ENCODE peak calls at places on chromosomes 5 and 9, in seven cellular contexts. One of them, this sample, is unnamed.

GRCh38 chr5:150573216-150573615 is 65.3 kb downstream of the NDST1 start:
- DNase-seq in pancreas: no peak
- DNase-seq in IMR-90: no peak
- DNase-seq in A549: no peak
- DNase-seq in stomach: no peak
- DNase-seq in CD8-positive, alpha-beta T cell: no peak
- DNase-seq in sigmoid colon: peak
- DNase-seq in this sample: no peak

GRCh38 chr5:15526413-15526812 is 26.4 kb downstream of the FBXL7 start:
- DNase-seq in sigmoid colon: no peak
- DNase-seq in CD8-positive, alpha-beta T cell: no peak
- DNase-seq in pancreas: no peak
- DNase-seq in stomach: no peak
- DNase-seq in A549: no peak
- DNase-seq in IMR-90: no peak
- DNase-seq in this sample: no peak

GRCh38 chr5:19920761-19921160 is 67.2 kb downstream of the CDH18 start:
- DNase-seq in CD8-positive, alpha-beta T cell: no peak
- DNase-seq in IMR-90: peak
- DNase-seq in pancreas: no peak
- DNase-seq in stomach: no peak
- DNase-seq in sigmoid colon: no peak
- DNase-seq in A549: no peak
- DNase-seq in this sample: no peak

GRCh38 chr9:89372230-89372816 is 54.0 kb downstream of the SECISBP2 start:
- DNase-seq in IMR-90: no peak
- DNase-seq in pancreas: peak
- DNase-seq in sigmoid colon: no peak
- DNase-seq in stomach: no peak
- DNase-seq in CD8-positive, alpha-beta T cell: peak
- DNase-seq in A549: no peak
- DNase-seq in this sample: no peak

GRCh38 chr5:156340886-156341285 is 13.9 kb downstream of the SGCD start:
- DNase-seq in A549: no peak
- DNase-seq in stomach: no peak
- DNase-seq in IMR-90: no peak
- DNase-seq in sigmoid colon: no peak
- DNase-seq in CD8-positive, alpha-beta T cell: no peak
- DNase-seq in pancreas: no peak
- DNase-seq in this sample: no peak

GRCh38 chr9:16192403-16193017 is 639.7 kb downstream of the CCDC171 start:
- DNase-seq in pancreas: no peak
- DNase-seq in A549: no peak
- DNase-seq in CD8-positive, alpha-beta T cell: no peak
- DNase-seq in IMR-90: peak
- DNase-seq in sigmoid colon: no peak
- DNase-seq in stomach: no peak
- DNase-seq in this sample: peak

GRCh38 chr5:56415356-56415765 is 182.2 kb upstream of the ANKRD55 start:
- DNase-seq in sigmoid colon: peak
- DNase-seq in IMR-90: peak
- DNase-seq in A549: no peak
- DNase-seq in pancreas: no peak
- DNase-seq in stomach: peak
- DNase-seq in CD8-positive, alpha-beta T cell: no peak
- DNase-seq in this sample: peak

GRCh38 chr5:61449756-61450155 is 117.7 kb downstream of the ZSWIM6 start:
- DNase-seq in pancreas: no peak
- DNase-seq in A549: no peak
- DNase-seq in sigmoid colon: no peak
- DNase-seq in IMR-90: no peak
- DNase-seq in stomach: no peak
- DNase-seq in CD8-positive, alpha-beta T cell: no peak
- DNase-seq in this sample: no peak

GRCh38 chr9:35014517-35014916 is 25.0 kb downstream of the DNAJB5 start:
- DNase-seq in A549: no peak
- DNase-seq in IMR-90: no peak
- DNase-seq in stomach: no peak
- DNase-seq in sigmoid colon: no peak
- DNase-seq in pancreas: no peak
- DNase-seq in CD8-positive, alpha-beta T cell: no peak
- DNase-seq in this sample: no peak

GRCh38 chr5:124043456-124043855 is 531.5 kb downstream of the CSNK1G3 start:
- DNase-seq in IMR-90: no peak
- DNase-seq in CD8-positive, alpha-beta T cell: no peak
- DNase-seq in pancreas: no peak
- DNase-seq in stomach: no peak
- DNase-seq in sigmoid colon: no peak
- DNase-seq in A549: peak
- DNase-seq in this sample: no peak

GRCh38 chr9:112322701-112323377 is 10.6 kb downstream of the PTBP3 start:
- DNase-seq in IMR-90: no peak
- DNase-seq in sigmoid colon: no peak
- DNase-seq in stomach: no peak
- DNase-seq in pancreas: no peak
- DNase-seq in CD8-positive, alpha-beta T cell: no peak
- DNase-seq in A549: no peak
- DNase-seq in this sample: no peak

GRCh38 chr9:8904971-8905370 is 1105.4 kb upstream of the DMAC1 start:
- DNase-seq in CD8-positive, alpha-beta T cell: no peak
- DNase-seq in stomach: no peak
- DNase-seq in A549: no peak
- DNase-seq in sigmoid colon: no peak
- DNase-seq in IMR-90: no peak
- DNase-seq in pancreas: no peak
- DNase-seq in this sample: no peak

GRCh38 chr5:145246961-145247744 is 588.0 kb downstream of the PRELID2 start:
- DNase-seq in pancreas: no peak
- DNase-seq in stomach: no peak
- DNase-seq in IMR-90: peak
- DNase-seq in A549: no peak
- DNase-seq in sigmoid colon: no peak
- DNase-seq in CD8-positive, alpha-beta T cell: no peak
- DNase-seq in this sample: peak

GRCh38 chr9:6877671-6878161 is 119.9 kb downstream of the KDM4C start:
- DNase-seq in A549: peak
- DNase-seq in stomach: no peak
- DNase-seq in pancreas: no peak
- DNase-seq in CD8-positive, alpha-beta T cell: no peak
- DNase-seq in sigmoid colon: no peak
- DNase-seq in IMR-90: peak
- DNase-seq in this sample: peak

GRCh38 chr5:146816775-146817387 is 61.7 kb downstream of the PPP2R2B start:
- DNase-seq in stomach: no peak
- DNase-seq in sigmoid colon: no peak
- DNase-seq in CD8-positive, alpha-beta T cell: no peak
- DNase-seq in IMR-90: no peak
- DNase-seq in A549: no peak
- DNase-seq in pancreas: no peak
- DNase-seq in this sample: no peak

GRCh38 chr5:88734983-88735382 is 148.0 kb downstream of the MEF2C start:
- DNase-seq in stomach: no peak
- DNase-seq in A549: no peak
- DNase-seq in pancreas: no peak
- DNase-seq in IMR-90: no peak
- DNase-seq in CD8-positive, alpha-beta T cell: no peak
- DNase-seq in sigmoid colon: no peak
- DNase-seq in this sample: no peak

GRCh38 chr5:76601470-76601869 is 21.7 kb downstream of the F2RL2 start:
- DNase-seq in A549: peak
- DNase-seq in stomach: no peak
- DNase-seq in CD8-positive, alpha-beta T cell: no peak
- DNase-seq in IMR-90: peak
- DNase-seq in pancreas: no peak
- DNase-seq in sigmoid colon: no peak
- DNase-seq in this sample: peak

GRCh38 chr5:178068293-178068692 is 45.0 kb upstream of the N4BP3 start:
- DNase-seq in A549: no peak
- DNase-seq in IMR-90: no peak
- DNase-seq in stomach: no peak
- DNase-seq in CD8-positive, alpha-beta T cell: no peak
- DNase-seq in pancreas: no peak
- DNase-seq in sigmoid colon: no peak
- DNase-seq in this sample: no peak

GRCh38 chr5:157971466-157972324 is 112.8 kb upstream of the CLINT1 start:
- DNase-seq in sigmoid colon: peak
- DNase-seq in pancreas: no peak
- DNase-seq in A549: no peak
- DNase-seq in IMR-90: no peak
- DNase-seq in stomach: no peak
- DNase-seq in CD8-positive, alpha-beta T cell: no peak
- DNase-seq in this sample: no peak

GRCh38 chr9:125397736-125398135 is 136.1 kb downstream of the GAPVD1 start:
- DNase-seq in pancreas: no peak
- DNase-seq in CD8-positive, alpha-beta T cell: no peak
- DNase-seq in A549: no peak
- DNase-seq in sigmoid colon: no peak
- DNase-seq in IMR-90: no peak
- DNase-seq in stomach: no peak
- DNase-seq in this sample: no peak

GRCh38 chr9:37364136-37364535 is 58.4 kb upstream of the GRHPR start:
- DNase-seq in stomach: no peak
- DNase-seq in A549: no peak
- DNase-seq in sigmoid colon: no peak
- DNase-seq in IMR-90: no peak
- DNase-seq in pancreas: no peak
- DNase-seq in CD8-positive, alpha-beta T cell: no peak
- DNase-seq in this sample: no peak

GRCh38 chr9:37363124-37363523 is 59.4 kb upstream of the GRHPR start:
- DNase-seq in pancreas: no peak
- DNase-seq in sigmoid colon: no peak
- DNase-seq in A549: no peak
- DNase-seq in IMR-90: no peak
- DNase-seq in stomach: no peak
- DNase-seq in CD8-positive, alpha-beta T cell: no peak
- DNase-seq in this sample: no peak

GRCh38 chr9:37369671-37370070 is 52.8 kb upstream of the GRHPR start:
- DNase-seq in pancreas: no peak
- DNase-seq in A549: no peak
- DNase-seq in sigmoid colon: no peak
- DNase-seq in stomach: no peak
- DNase-seq in IMR-90: no peak
- DNase-seq in CD8-positive, alpha-beta T cell: no peak
- DNase-seq in this sample: no peak

GRCh38 chr9:37362430-37362829 is 60.1 kb upstream of the GRHPR start:
- DNase-seq in IMR-90: no peak
- DNase-seq in pancreas: no peak
- DNase-seq in A549: no peak
- DNase-seq in stomach: no peak
- DNase-seq in sigmoid colon: no peak
- DNase-seq in CD8-positive, alpha-beta T cell: no peak
- DNase-seq in this sample: no peak

DNA sequence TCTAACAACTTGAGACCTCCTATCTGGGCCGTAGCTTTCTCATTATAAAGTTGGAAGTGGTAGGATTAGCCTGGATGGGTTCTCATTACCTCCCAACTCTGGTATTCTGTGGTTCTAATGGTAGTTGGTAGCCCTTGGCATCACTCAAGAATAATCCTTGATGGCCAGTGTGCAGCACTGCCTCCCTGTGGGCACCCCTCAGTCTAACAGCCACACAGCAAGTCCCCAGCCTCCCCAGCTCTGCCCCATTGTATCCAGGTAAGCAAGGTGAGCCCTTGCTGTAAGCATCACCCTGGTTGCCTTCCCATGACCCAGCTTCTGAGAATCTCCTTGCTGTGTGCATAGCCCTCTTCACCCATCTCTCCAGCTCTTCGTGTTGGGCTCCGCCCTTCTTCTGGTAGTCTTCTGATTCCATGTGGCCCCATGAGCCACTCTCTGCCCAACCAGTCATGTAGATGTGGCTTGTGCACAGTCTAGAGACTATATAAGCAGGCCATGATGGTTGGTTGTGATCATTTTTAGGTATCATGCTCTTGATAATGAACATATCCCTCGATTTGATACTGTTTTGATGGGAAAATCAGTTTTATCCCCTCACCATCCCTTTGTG is 57.6 kb upstream of the GRHPR start:
- DNase-seq in pancreas: no peak
- DNase-seq in sigmoid colon: no peak
- DNase-seq in A549: no peak
- DNase-seq in stomach: no peak
- DNase-seq in IMR-90: no peak
- DNase-seq in CD8-positive, alpha-beta T cell: no peak
- DNase-seq in this sample: no peak
- TF ChIP-seq CTCF in pancreas: no peak
- TF ChIP-seq CTCF in sigmoid colon: no peak
- TF ChIP-seq CTCF in A549: no peak
- TF ChIP-seq CTCF in stomach: no peak
- TF ChIP-seq CTCF in IMR-90: peak
- TF ChIP-seq CTCF in CD8-positive, alpha-beta T cell: no peak
- TF ChIP-seq CTCF in this sample: peak

GRCh38 chr5:133359861-133360260 is 252.5 kb downstream of the FSTL4 start:
- DNase-seq in sigmoid colon: no peak
- DNase-seq in A549: no peak
- DNase-seq in IMR-90: no peak
- DNase-seq in stomach: no peak
- DNase-seq in CD8-positive, alpha-beta T cell: no peak
- DNase-seq in pancreas: no peak
- DNase-seq in this sample: no peak

GRCh38 chr5:133358271-133358670 is 254.1 kb downstream of the FSTL4 start:
- DNase-seq in sigmoid colon: no peak
- DNase-seq in A549: no peak
- DNase-seq in IMR-90: no peak
- DNase-seq in stomach: no peak
- DNase-seq in pancreas: no peak
- DNase-seq in CD8-positive, alpha-beta T cell: no peak
- DNase-seq in this sample: no peak

GRCh38 chr5:133362438-133362837 is 249.9 kb downstream of the FSTL4 start:
- DNase-seq in IMR-90: no peak
- DNase-seq in stomach: no peak
- DNase-seq in A549: no peak
- DNase-seq in pancreas: no peak
- DNase-seq in sigmoid colon: no peak
- DNase-seq in CD8-positive, alpha-beta T cell: no peak
- DNase-seq in this sample: no peak

GRCh38 chr5:133361922-133362321 is 250.4 kb downstream of the FSTL4 start:
- DNase-seq in A549: no peak
- DNase-seq in sigmoid colon: no peak
- DNase-seq in pancreas: no peak
- DNase-seq in CD8-positive, alpha-beta T cell: no peak
- DNase-seq in stomach: no peak
- DNase-seq in IMR-90: no peak
- DNase-seq in this sample: no peak

GRCh38 chr5:133360693-133361479 is 251.5 kb downstream of the FSTL4 start:
- DNase-seq in stomach: no peak
- DNase-seq in A549: no peak
- DNase-seq in CD8-positive, alpha-beta T cell: no peak
- DNase-seq in pancreas: no peak
- DNase-seq in sigmoid colon: no peak
- DNase-seq in IMR-90: no peak
- DNase-seq in this sample: no peak
- H3K27ac ChIP-seq in stomach: no peak
- H3K27ac ChIP-seq in A549: no peak
- H3K27ac ChIP-seq in CD8-positive, alpha-beta T cell: no peak
- H3K27ac ChIP-seq in pancreas: no peak
- H3K27ac ChIP-seq in sigmoid colon: no peak
- H3K27ac ChIP-seq in IMR-90: no peak
- H3K27ac ChIP-seq in this sample: no peak

GRCh38 chr5:59744531-59744992 is 149.0 kb downstream of the PDE4D start:
- DNase-seq in pancreas: no peak
- DNase-seq in sigmoid colon: no peak
- DNase-seq in IMR-90: peak
- DNase-seq in stomach: no peak
- DNase-seq in CD8-positive, alpha-beta T cell: no peak
- DNase-seq in A549: peak
- DNase-seq in this sample: peak
- H3K4me3 ChIP-seq in pancreas: no peak
- H3K4me3 ChIP-seq in sigmoid colon: no peak
- H3K4me3 ChIP-seq in IMR-90: no peak
- H3K4me3 ChIP-seq in stomach: no peak
- H3K4me3 ChIP-seq in CD8-positive, alpha-beta T cell: no peak
- H3K4me3 ChIP-seq in A549: peak
- H3K4me3 ChIP-seq in this sample: no peak

GRCh38 chr9:92507005-92507404 is 24.7 kb upstream of the ASPN start:
- DNase-seq in IMR-90: no peak
- DNase-seq in A549: no peak
- DNase-seq in sigmoid colon: no peak
- DNase-seq in CD8-positive, alpha-beta T cell: no peak
- DNase-seq in stomach: no peak
- DNase-seq in pancreas: no peak
- DNase-seq in this sample: no peak
- TF ChIP-seq CTCF in IMR-90: no peak
- TF ChIP-seq CTCF in A549: no peak
- TF ChIP-seq CTCF in sigmoid colon: no peak
- TF ChIP-seq CTCF in CD8-positive, alpha-beta T cell: no peak
- TF ChIP-seq CTCF in stomach: no peak
- TF ChIP-seq CTCF in pancreas: no peak
- TF ChIP-seq CTCF in this sample: no peak

This sample was measured in brain microvascular endothelial cell.